ENCODE peak calls at places on chromosomes 13 and 19, in four cellular contexts. S, O, M and W are unnamed samples.

GRCh38 chr13:22173605-22174004 is 502.7 kb downstream of the FGF9 start:
- DNase-seq in S (peak; percentile 46), O (no peak), M (no peak), W (no peak)

GRCh38 chr19:38073806-38074685 is 150.0 kb downstream of the DPF1 start:
- DNase-seq in S (no peak), O (no peak), M (no peak), W (no peak)

GRCh38 chr13:48928781-48929430 is 46.8 kb upstream of the FNDC3A start:
- DNase-seq in S (no peak), O (no peak), M (no peak), W (no peak)

GRCh38 chr13:20188649-20189553 is 3.8 kb downstream of the GJB2 start:
- DNase-seq in S (no peak), O (peak; percentile 84), M (no peak), W (no peak)

GRCh38 chr13:64052526-64052925 is 2636.9 kb upstream of the PCDH20 start:
- DNase-seq in S (no peak), O (no peak), M (no peak), W (no peak)

GRCh38 chr13:46747031-46747820 is 49.7 kb downstream of the ESD start:
- DNase-seq in S (no peak), O (no peak), M (no peak), W (no peak)

GRCh38 chr13:25678398-25678797 is 306.6 kb downstream of the ATP8A2 start:
- DNase-seq in S (no peak), O (no peak), M (no peak), W (peak; percentile 6)

GRCh38 chr13:83182845-83183244 is 699.4 kb downstream of the SLITRK1 start:
- DNase-seq in S (no peak), O (peak; percentile 14), M (no peak), W (no peak)

GRCh38 chr19:6247007-6247288 is 32.8 kb downstream of the MLLT1 start:
- DNase-seq in S (no peak), O (no peak), M (no peak), W (no peak)

GRCh38 chr19:55149078-55150003 is at the start of gene TNNT1:
- DNase-seq in S (no peak), O (no peak), M (peak; percentile 45), W (no peak)

GRCh38 chr19:48560095-48560530 is 8.1 kb downstream of the SULT2B1 start:
- DNase-seq in S (no peak), O (no peak), M (no peak), W (no peak)

GRCh38 chr19:5131866-5132561 is 163.1 kb downstream of the KDM4B start:
- DNase-seq in S (no peak), O (no peak), M (no peak), W (peak; percentile 63)

GRCh38 chr13:114110091-114110829 is 22.2 kb downstream of the RASA3 start:
- DNase-seq in S (no peak), O (peak; percentile 88), M (no peak), W (peak; percentile 86)

GRCh38 chr19:8695501-8695900 is 3.1 kb downstream of the ACTL9 start:
- DNase-seq in S (no peak), O (no peak), M (no peak), W (no peak)

GRCh38 chr19:1856698-1857603 is 6.4 kb downstream of the KLF16 start:
- DNase-seq in S (peak; percentile 79), O (peak; percentile 96), M (peak; percentile 89), W (no peak)

GRCh38 chr13:99916366-99917103 is 55.0 kb downstream of the ZIC5 start:
- DNase-seq in S (peak; percentile 79), O (no peak), M (peak; percentile 82), W (no peak)

GRCh38 chr19:9945319-9945966 is 9.1 kb upstream of the OLFM2 start:
- DNase-seq in S (no peak), O (no peak), M (peak; percentile 89), W (no peak)

GRCh38 chr19:5424192-5424973 is 30.8 kb upstream of the ZNRF4 start:
- DNase-seq in S (no peak), O (no peak), M (no peak), W (no peak)